ENCODE peak calls at places on chromosomes 16 and 17, in four cellular contexts. D is T-helper 9 cell; H is stimulated activated CD4-positive, alpha-beta T cell treated with anti-CD3 and anti-CD28 coated beads, Interleukin-15, amount 100 ng/mL, for 1 hour; A is ELR. J is an unnamed sample.

GRCh38 chr16:56989988-56990387 is 631 bp downstream of the NLRC5 start:
- DNase-seq in D (no peak), H (no peak), A (no peak), J (no peak)

GRCh38 chr17:66678827-66679226 is 156.1 kb upstream of the CACNG5 start:
- DNase-seq in D (no peak), H (no peak), A (no peak), J (no peak)

GRCh38 chr17:82915010-82915696 is 75.3 kb upstream of the ZNF750 start:
- DNase-seq in D (no peak), H (no peak), A (no peak), J (no peak)

GRCh38 chr16:324451-325334 is 27.8 kb downstream of the AXIN1 start:
- DNase-seq in D (peak; percentile 75), H (peak; percentile 28), A (no peak), J (no peak)

GRCh38 chr17:17609121-17609520 is 17.6 kb upstream of the PEMT start:
- DNase-seq in D (no peak), H (no peak), A (no peak), J (no peak)

GRCh38 chr17:18185391-18185790 is 1.8 kb downstream of the ALKBH5 start:
- DNase-seq in D (no peak), H (no peak), A (peak; percentile 44), J (peak; percentile 55)

GRCh38 chr16:58194790-58195189 is 3.1 kb downstream of the CSNK2A2 start:
- DNase-seq in D (no peak), H (no peak), A (no peak), J (no peak)

GRCh38 chr16:6701096-6701495 is 631.5 kb upstream of the RBFOX1 start:
- DNase-seq in D (no peak), H (no peak), A (no peak), J (no peak)

GRCh38 chr17:38428643-38429371 is 543 bp downstream of the ARHGAP23 start:
- DNase-seq in D (no peak), H (no peak), A (peak; percentile 61), J (peak; percentile 20)

GRCh38 chr17:80968602-80969029 is 23.0 kb upstream of the CHMP6 start:
- DNase-seq in D (no peak), H (no peak), A (no peak), J (no peak)

GRCh38 chr17:74213897-74214386 is 571 bp downstream of the TTYH2 start:
- DNase-seq in D (no peak), H (no peak), A (no peak), J (no peak)

GRCh38 chr17:19424934-19425868 is 14.2 kb downstream of the RNF112 start:
- DNase-seq in D (no peak), H (no peak), A (no peak), J (peak; percentile 35)

GRCh38 chr16:22672830-22673210 is 141.1 kb upstream of the HS3ST2 start:
- DNase-seq in D (no peak), H (no peak), A (no peak), J (no peak)

GRCh38 chr17:49987681-49988441 is 7.2 kb downstream of the DLX3 start:
- DNase-seq in D (no peak), H (no peak), A (peak; percentile 48), J (peak; percentile 67)

GRCh38 chr16:22420606-22421135 is 46.3 kb upstream of the CDR2 start:
- DNase-seq in D (no peak), H (no peak), A (no peak), J (no peak)

GRCh38 chr16:71762186-71762585 is 37.7 kb upstream of the PHLPP2 start:
- DNase-seq in D (no peak), H (no peak), A (peak; percentile 66), J (peak; percentile 67)